ENCODE peak calls at places on chromosomes 7 and 10, in nine cellular contexts. V, M, T, D, G, Y, C, F and Q are unnamed samples.
A peak's percentile ranks its signal among the peaks of the same experiment; 100 is the strongest.

GRCh38 chr7:47772492-47772891 is 175.8 kb downstream of the PKD1L1 start:
- DNase-seq in D (no peak), T (no peak), G (no peak), F (no peak), C (no peak), M (no peak), V (no peak), Y (no peak), Q (no peak)

GRCh38 chr10:129741280-129741977 is 222.6 kb downstream of the EBF3 start:
- DNase-seq in C (no peak), D (no peak), F (no peak), T (no peak), M (no peak), Y (peak; percentile 48), G (no peak), V (no peak), Q (no peak)

GRCh38 chr10:132109341-132110072 is 43.8 kb downstream of the JAKMIP3 start:
- DNase-seq in F (peak; percentile 56), C (no peak), M (peak; percentile 25), D (no peak), T (peak; percentile 25), G (no peak), Y (peak; percentile 78), V (peak; percentile 40), Q (no peak)

GRCh38 chr7:143205560-143206293 is 16.1 kb upstream of the TAS2R40 start:
- DNase-seq in Y (no peak), D (peak; percentile 33), C (no peak), V (peak; percentile 78), F (peak; percentile 9), T (no peak), M (peak; percentile 55), G (no peak), Q (peak; percentile 12)

GRCh38 chr7:6205921-6206660 is 66.3 kb downstream of the CYTH3 start:
- DNase-seq in T (no peak), V (no peak), M (no peak), C (no peak), G (no peak), Y (no peak), F (peak; percentile 78), D (no peak), Q (no peak)

GRCh38 chr7:136293841-136294391 is 316.8 kb upstream of the MTPN start:
- DNase-seq in V (no peak), D (no peak), T (no peak), F (no peak), C (no peak), Y (no peak), G (no peak), M (no peak), Q (no peak)

GRCh38 chr10:61812052-61812721 is 89.3 kb upstream of the ARID5B start:
- DNase-seq in V (no peak), G (no peak), D (no peak), C (no peak), F (no peak), T (no peak), M (no peak), Y (no peak), Q (no peak)

GRCh38 chr10:1603181-1603580 is 134.1 kb downstream of the ADARB2 start:
- DNase-seq in F (no peak), C (no peak), V (no peak), D (no peak), Y (no peak), G (no peak), M (no peak), T (no peak), Q (no peak)

GRCh38 chr7:36116347-36117200 is 36.5 kb upstream of the EEPD1 start:
- DNase-seq in Y (no peak), T (no peak), M (no peak), G (peak; percentile 56), V (no peak), D (no peak), C (no peak), F (peak; percentile 4), Q (no peak)

GRCh38 chr10:103888113-103888841 is 29.7 kb downstream of the STN1 start:
- DNase-seq in T (peak; percentile 79), M (no peak), D (no peak), G (peak; percentile 61), C (no peak), F (peak; percentile 75), V (peak; percentile 72), Y (no peak), Q (no peak)

GRCh38 chr7:50399635-50400034 is 50.5 kb downstream of the FIGNL1 start:
- DNase-seq in V (no peak), C (no peak), Y (no peak), M (no peak), T (no peak), F (no peak), G (no peak), D (no peak), Q (no peak)

GRCh38 chr10:96436035-96436434 is 77.2 kb upstream of the OPALIN start:
- DNase-seq in V (no peak), C (no peak), F (no peak), Y (no peak), D (no peak), M (no peak), G (no peak), T (no peak), Q (no peak)

GRCh38 chr7:34739651-34740300 is 81.8 kb downstream of the NPSR1 start:
- DNase-seq in D (no peak), T (no peak), Y (no peak), G (no peak), V (no peak), F (no peak), M (no peak), C (no peak), Q (no peak)

GRCh38 chr7:149753370-149754233 is 19.8 kb downstream of the ZNF467 start:
- DNase-seq in M (no peak), Y (no peak), C (no peak), T (no peak), D (no peak), G (peak; percentile 36), V (no peak), F (peak; percentile 33), Q (peak; percentile 8)

GRCh38 chr10:125034671-125035070 is 92.7 kb downstream of the ZRANB1 start:
- DNase-seq in Y (no peak), D (no peak), F (peak; percentile 31), V (no peak), T (no peak), M (no peak), G (no peak), C (no peak), Q (no peak)

GRCh38 chr7:36852017-36852416 is 127.7 kb upstream of the AOAH start:
- DNase-seq in Y (no peak), T (no peak), C (no peak), F (no peak), D (no peak), M (no peak), G (no peak), V (no peak), Q (no peak)

GRCh38 chr10:73644015-73644743 is 2.9 kb upstream of the MYOZ1 start:
- DNase-seq in V (peak; percentile 84), C (peak; percentile 45), T (peak; percentile 58), G (peak; percentile 58), F (peak; percentile 71), D (no peak), Y (no peak), M (peak; percentile 63), Q (peak; percentile 5)

GRCh38 chr7:65980478-65981250 is 1.3 kb downstream of the GUSB start:
- DNase-seq in F (peak; percentile 12), G (no peak), C (peak; percentile 39), Y (peak; percentile 89), T (peak; percentile 69), D (no peak), M (peak; percentile 91), V (peak; percentile 50), Q (no peak)

GRCh38 chr10:23694921-23695824 is 256.3 kb downstream of the OTUD1 start:
- DNase-seq in Y (peak; percentile 79), M (no peak), F (no peak), V (no peak), C (no peak), D (no peak), G (no peak), T (no peak), Q (no peak)

GRCh38 chr7:37921340-37921805 is 933 bp downstream of the EPDR1 start:
- DNase-seq in Y (no peak), F (peak; percentile 12), D (no peak), G (no peak), V (peak; percentile 49), C (no peak), T (peak; percentile 34), M (peak; percentile 45), Q (no peak)

GRCh38 chr7:155811560-155811894 is 736 bp downstream of the SHH start:
- DNase-seq in Y (no peak), G (no peak), T (no peak), V (no peak), F (no peak), D (no peak), C (no peak), M (no peak), Q (no peak)

GRCh38 chr10:112082134-112082533 is 101.4 kb downstream of the GPAM start:
- DNase-seq in Y (no peak), V (peak; percentile 19), C (no peak), G (no peak), F (no peak), D (no peak), M (no peak), T (peak; percentile 31), Q (no peak)

GRCh38 chr7:55964802-55965470 is 551 bp downstream of the NIPSNAP2 start:
- DNase-seq in F (peak; percentile 66), T (peak; percentile 90), M (peak; percentile 56), Y (peak; percentile 93), C (no peak), G (peak; percentile 13), D (peak; percentile 63), V (peak; percentile 69), Q (peak; percentile 54)

GRCh38 chr10:34581871-34582532 is 233.1 kb downstream of the PARD3 start:
- DNase-seq in D (no peak), Y (no peak), T (no peak), M (no peak), F (peak; percentile 91), V (no peak), G (no peak), C (no peak), Q (no peak)

GRCh38 chr7:150969483-150969874 is 8.6 kb downstream of the KCNH2 start:
- DNase-seq in F (no peak), C (no peak), G (no peak), D (no peak), V (no peak), M (no peak), T (no peak), Y (no peak), Q (no peak)

GRCh38 chr10:113473851-113474250 is 79.0 kb upstream of the HABP2 start:
- DNase-seq in F (peak; percentile 93), T (no peak), Y (no peak), D (no peak), C (no peak), M (no peak), G (no peak), V (no peak), Q (no peak)

GRCh38 chr7:140218656-140219055 is 41.9 kb upstream of the KDM7A start:
- DNase-seq in V (no peak), F (no peak), G (no peak), D (no peak), T (no peak), Y (no peak), M (no peak), C (no peak), Q (no peak)

GRCh38 chr7:124351950-124352349 is 319.1 kb upstream of the TMEM229A start:
- DNase-seq in F (no peak), G (no peak), T (peak; percentile 24), C (no peak), D (no peak), V (peak; percentile 46), Y (no peak), M (no peak), Q (peak; percentile 25)

GRCh38 chr7:56023500-56023899 is 27.7 kb downstream of the PSPH start:
- DNase-seq in V (no peak), F (no peak), G (no peak), C (no peak), M (no peak), Y (no peak), T (no peak), D (no peak), Q (no peak)

GRCh38 chr7:127751062-127751722 is 99.2 kb downstream of the SND1 start:
- DNase-seq in M (no peak), G (no peak), Y (no peak), F (peak; percentile 80), D (no peak), T (no peak), V (no peak), C (no peak), Q (no peak)

GRCh38 chr7:98199131-98199530 is 12.1 kb upstream of the BHLHA15 start:
- DNase-seq in M (no peak), T (no peak), D (no peak), F (no peak), Y (no peak), V (no peak), C (no peak), G (no peak), Q (no peak)